ENCODE peak calls at places on chromosomes 5 and 9, in eight cellular contexts. O is stomach, Z is testis, W is hepatocyte, L is cardiac muscle cell, N is OCI-LY7, X is spleen, D is fibroblast of lung. C is an unnamed sample.

GRCh38 chr9:15229475-15229874 is 77.5 kb downstream of the TTC39B start:
- DNase-seq in D (no peak), L (no peak), N (no peak), W (no peak), X (no peak), Z (no peak), O (no peak), C (no peak)

GRCh38 chr5:127887282-127887681 is 184.1 kb downstream of the CCDC192 start:
- DNase-seq in N (no peak), X (no peak), L (no peak), D (no peak), Z (no peak), W (no peak), O (no peak), C (no peak)

GRCh38 chr9:125146247-125146646 is 2.9 kb upstream of the SCAI start:
- DNase-seq in D (peak; percentile 96), O (no peak), W (peak; percentile 37), L (no peak), Z (no peak), N (no peak), X (no peak), C (no peak)

GRCh38 chr5:142233083-142234032 is 91.5 kb downstream of the SPRY4 start:
- DNase-seq in L (no peak), N (no peak), O (no peak), Z (no peak), X (no peak), W (no peak), D (no peak), C (no peak)

GRCh38 chr5:72921103-72921502 is 34.7 kb upstream of the FCHO2 start:
- DNase-seq in W (no peak), L (no peak), D (no peak), N (no peak), X (no peak), Z (no peak), O (no peak), C (no peak)

GRCh38 chr9:91078041-91078441 is 276.4 kb downstream of the SYK start:
- DNase-seq in O (no peak), Z (no peak), N (no peak), D (no peak), W (no peak), X (no peak), L (no peak), C (no peak)

GRCh38 chr9:32348289-32348688 is 36.2 kb upstream of the ACO1 start:
- DNase-seq in X (no peak), L (no peak), O (no peak), D (no peak), W (no peak), Z (no peak), N (no peak), C (no peak)

GRCh38 chr5:115575167-115576070 is 26.9 kb downstream of the TICAM2 start:
- DNase-seq in Z (no peak), X (no peak), L (no peak), N (no peak), D (peak; percentile 57), W (no peak), O (no peak), C (no peak)

GRCh38 chr9:89631381-89631780 is 26.6 kb downstream of the GADD45G start:
- DNase-seq in O (no peak), Z (peak; percentile 84), N (no peak), D (no peak), X (peak; percentile 21), W (no peak), L (no peak), C (no peak)

GRCh38 chr9:126756876-126757415 is 47.9 kb upstream of the ZBTB43 start:
- DNase-seq in L (no peak), Z (no peak), W (no peak), O (no peak), D (no peak), X (no peak), N (no peak), C (no peak)

GRCh38 chr9:133604856-133605255 is 4.3 kb downstream of the FAM163B start:
- DNase-seq in L (no peak), W (no peak), Z (no peak), D (no peak), N (peak; percentile 44), O (no peak), X (no peak), C (no peak)

GRCh38 chr5:180133971-180134508 is 62.5 kb upstream of the RNF130 start:
- DNase-seq in L (no peak), W (no peak), Z (peak; percentile 7), O (peak; percentile 9), X (peak; percentile 66), D (no peak), N (no peak), C (no peak)

GRCh38 chr5:111372799-111373198 is 139.5 kb downstream of the STARD4 start:
- DNase-seq in Z (no peak), W (no peak), D (no peak), X (no peak), O (no peak), L (no peak), N (no peak), C (no peak)

GRCh38 chr5:115264786-115265185 is 2.1 kb upstream of the PGGT1B start:
- DNase-seq in O (no peak), Z (no peak), L (no peak), X (peak; percentile 75), N (no peak), W (no peak), D (no peak), C (no peak)

GRCh38 chr5:16934123-16934522 is 2.0 kb downstream of the MYO10 start:
- DNase-seq in X (peak; percentile 80), N (peak; percentile 59), Z (peak; percentile 83), D (peak; percentile 82), O (peak; percentile 74), W (peak; percentile 87), L (peak; percentile 77), C (peak; percentile 44)

GRCh38 chr5:169801324-169801777 is 164.3 kb downstream of the DOCK2 start:
- DNase-seq in D (peak; percentile 36), N (no peak), L (no peak), Z (no peak), W (peak; percentile 22), O (no peak), X (no peak), C (no peak)

GRCh38 chr5:57302164-57302563 is 128.3 kb downstream of the GPBP1 start:
- DNase-seq in W (no peak), O (peak; percentile 34), Z (no peak), L (no peak), X (no peak), N (no peak), D (peak; percentile 46), C (no peak)

GRCh38 chr5:90421136-90421535 is 11.6 kb upstream of the CETN3 start:
- DNase-seq in Z (no peak), N (peak; percentile 19), X (no peak), O (peak; percentile 29), L (peak; percentile 63), D (peak; percentile 12), W (peak; percentile 42), C (no peak)

GRCh38 chr9:137310190-137311052 is 8.3 kb upstream of the NRARP start:
- DNase-seq in O (no peak), W (peak; percentile 29), L (no peak), N (no peak), D (no peak), Z (no peak), X (peak; percentile 71), C (no peak)

GRCh38 chr9:72871685-72872084 is 81.2 kb downstream of the ALDH1A1 start:
- DNase-seq in D (peak; percentile 65), X (no peak), O (no peak), W (peak; percentile 17), Z (no peak), L (no peak), N (no peak), C (no peak)

GRCh38 chr9:133521122-133522072 is 3.4 kb downstream of the MYMK start:
- DNase-seq in L (no peak), W (no peak), O (no peak), Z (no peak), X (no peak), D (no peak), N (no peak), C (peak; percentile 4)

GRCh38 chr9:124527781-124528180 is 20.6 kb upstream of the NR5A1 start:
- DNase-seq in D (peak; percentile 14), W (no peak), Z (no peak), X (no peak), N (no peak), O (no peak), L (no peak), C (no peak)

GRCh38 chr5:142421158-142421617 is 96.4 kb upstream of the SPRY4 start:
- DNase-seq in X (no peak), N (no peak), L (no peak), D (no peak), W (no peak), Z (no peak), O (no peak), C (no peak)

DNA sequence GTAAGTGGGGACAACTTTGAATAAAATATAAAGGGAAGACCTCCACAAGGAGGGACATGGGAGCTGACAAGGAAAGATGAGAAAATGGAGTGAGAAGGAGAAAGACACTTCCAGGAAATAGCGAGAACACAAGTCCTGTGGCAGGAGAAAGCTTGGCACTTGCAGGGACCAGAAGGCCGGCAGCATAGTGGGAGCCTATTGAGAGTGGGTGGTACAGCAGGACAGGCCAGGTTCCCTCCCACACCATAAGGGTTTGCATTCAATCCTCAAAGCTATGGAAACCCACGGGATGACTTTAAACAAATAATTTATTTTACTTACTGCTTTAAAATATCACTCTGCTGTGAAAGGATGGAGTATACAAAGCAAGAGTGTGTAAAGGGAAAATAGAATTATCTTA is 173.2 kb upstream of the ELL2 start:
- DNase-seq in Z (no peak), N (no peak), W (no peak), D (no peak), X (no peak), O (no peak), L (no peak), C (no peak)
- H3K27ac ChIP-seq in Z (no peak overlapping the region), N (no peak overlapping the region), W (no peak overlapping the region), D (no peak overlapping the region), X (no peak overlapping the region), O (no peak overlapping the region), L (no peak overlapping the region), C (no peak overlapping the region)

GRCh38 chr5:158940977-158941376 is 158.7 kb downstream of the EBF1 start:
- DNase-seq in D (no peak), Z (no peak), O (no peak), N (no peak), X (no peak), W (no peak), L (no peak), C (no peak)
- H3K4me1 ChIP-seq in D (peaks cover 7% of the 10 kb centered on the region), Z (peaks cover 5% of the 10 kb centered on the region), O (no peaks in the 10 kb centered on the region), N (peaks cover 8% of the 10 kb centered on the region), X (no peaks in the 10 kb centered on the region), W (no peaks in the 10 kb centered on the region), L (no peaks in the 10 kb centered on the region), C (no peaks in the 10 kb centered on the region)

DNA sequence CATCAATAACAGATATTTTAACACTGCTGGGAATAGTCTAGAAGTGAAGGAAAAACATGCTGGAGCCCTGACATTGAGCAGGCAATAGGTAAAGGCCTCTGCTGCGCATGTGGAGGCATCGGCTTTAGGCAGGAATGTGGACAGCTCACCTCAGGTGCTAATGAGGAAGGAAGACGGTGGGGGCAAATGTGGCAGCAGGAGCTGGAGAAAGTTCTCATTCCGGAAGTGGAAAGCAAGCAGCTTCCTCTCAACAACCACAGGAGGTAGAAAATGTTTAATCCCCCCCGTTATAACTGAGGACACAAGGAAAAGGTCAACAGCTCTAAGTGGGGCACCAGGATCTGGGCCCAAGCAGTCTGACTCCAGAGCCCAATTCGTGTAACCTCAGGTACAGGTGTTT is 7.6 kb upstream of the RPS14 start:
- DNase-seq in O (no peak), N (peak; percentile 65), W (no peak), D (no peak), L (no peak), X (no peak), Z (no peak), C (no peak)
- H3K27ac ChIP-seq in O (no peak overlapping the region), N (peak overlapping the region; percentile 40), W (no peak overlapping the region), D (no peak overlapping the region), L (no peak overlapping the region), X (peak overlapping the region; percentile 15), Z (no peak overlapping the region), C (no peak overlapping the region)

GRCh38 chr5:116982035-116982434 is 407.4 kb upstream of the SEMA6A start:
- DNase-seq in O (no peak), N (no peak), L (no peak), Z (no peak), D (no peak), W (no peak), X (no peak), C (no peak)
- H3K4me1 ChIP-seq in O (no peaks in the 10 kb centered on the region), N (no peaks in the 10 kb centered on the region), L (no peaks in the 10 kb centered on the region), Z (no peaks in the 10 kb centered on the region), D (no peaks in the 10 kb centered on the region), W (no peaks in the 10 kb centered on the region), X (no peaks in the 10 kb centered on the region), C (no peaks in the 10 kb centered on the region)